ENCODE peak calls at places on chromosomes 4 and X, in eight cellular contexts. G is esophagus squamous epithelium, C is left lung, V is AG04450, U is AG09319, D is WTC11, T is ovary, F is fibroblast of lung. K is an unnamed sample.

GRCh38 chr4:52864816-52865215 is 2.7 kb downstream of the RASL11B start:
- DNase-seq in G (no peak), C (no peak), V (no peak), U (peak; percentile 25), D (no peak), T (peak; percentile 38), F (peak; percentile 71), K (no peak)

GRCh38 chr4:1080961-1081688 is 32.2 kb downstream of the RNF212 start:
- DNase-seq in G (no peak), C (no peak), V (no peak), U (no peak), D (no peak), T (no peak), F (peak; percentile 72), K (no peak)

GRCh38 chrX:44314259-44314734 is 29.2 kb downstream of the EFHC2 start:
- DNase-seq in G (no peak), C (no peak), V (peak; percentile 0), U (no peak), D (peak; percentile 10), T (no peak), F (peak; percentile 65), K (peak; percentile 42)

GRCh38 chr4:180598281-180598680 is 1644.9 kb upstream of the TENM3 start:
- DNase-seq in G (no peak), C (no peak), V (no peak), U (no peak), D (no peak), T (no peak), F (peak; percentile 69), K (no peak)

GRCh38 chr4:2095236-2096072 is 36.3 kb downstream of the NAT8L start:
- DNase-seq in G (no peak), C (no peak), V (no peak), U (no peak), D (no peak), T (no peak), F (peak; percentile 50), K (no peak)

GRCh38 chr4:156598138-156598681 is 373.4 kb downstream of the PDGFC start:
- DNase-seq in G (no peak), C (no peak), V (peak; percentile 24), U (no peak), D (no peak), T (no peak), F (peak; percentile 89), K (no peak)

GRCh38 chrX:45505214-45505613 is 304.5 kb upstream of the DIPK2B start:
- DNase-seq in G (no peak), C (no peak), V (peak; percentile 13), U (no peak), D (no peak), T (no peak), F (peak; percentile 74), K (no peak)

GRCh38 chr4:157265281-157265680 is 44.8 kb downstream of the GRIA2 start:
- DNase-seq in G (no peak), C (no peak), V (no peak), U (no peak), D (peak; percentile 10), T (no peak), F (peak; percentile 42), K (peak; percentile 22)

GRCh38 chr4:170691168-170691567 is 601.4 kb upstream of the AADAT start:
- DNase-seq in G (no peak), C (no peak), V (no peak), U (no peak), D (no peak), T (no peak), F (peak; percentile 8), K (no peak)

GRCh38 chr4:2939383-2940243 is 23.6 kb downstream of the NOP14 start:
- DNase-seq in G (no peak), C (no peak), V (no peak), U (no peak), D (no peak), T (peak; percentile 26), F (no peak), K (no peak)

GRCh38 chrX:3371163-3371562 is 24.7 kb upstream of the MXRA5 start:
- DNase-seq in G (no peak), C (no peak), V (no peak), U (no peak), D (no peak), T (no peak), F (peak; percentile 50), K (no peak)

GRCh38 chrX:123155327-123155726 is 28.8 kb upstream of the GRIA3 start:
- DNase-seq in G (no peak), C (no peak), V (no peak), U (no peak), D (no peak), T (no peak), F (peak; percentile 35), K (no peak)

GRCh38 chrX:76420237-76420636 is 7.3 kb upstream of the MAGEE1 start:
- DNase-seq in G (no peak), C (no peak), V (no peak), U (no peak), D (no peak), T (no peak), F (no peak), K (no peak)

GRCh38 chrX:3697220-3697684 is 16.2 kb downstream of the PRKX start:
- DNase-seq in G (no peak), C (no peak), V (no peak), U (no peak), D (no peak), T (no peak), F (no peak), K (no peak)

DNA sequence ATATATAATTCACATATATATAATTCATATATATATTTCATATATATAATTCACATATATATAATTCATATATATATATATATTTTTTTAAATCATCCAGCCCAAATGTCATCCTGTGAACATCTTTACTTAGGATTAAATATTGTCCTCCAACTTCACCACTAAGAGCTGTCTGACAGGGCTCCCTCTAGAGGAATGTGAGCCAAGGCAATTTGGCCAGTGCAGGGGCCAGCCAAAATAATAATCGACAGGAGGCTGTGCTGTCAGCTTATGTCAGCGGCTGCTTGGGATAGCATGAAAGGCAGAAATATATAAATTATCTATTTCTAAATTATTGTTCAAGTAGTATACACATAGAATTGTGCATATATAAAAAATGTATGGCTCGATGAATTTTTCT is 29.5 kb downstream of the EGFL6 start:
- DNase-seq in G (no peak), C (no peak), V (no peak), U (no peak), D (peak; percentile 11), T (no peak), F (no peak), K (no peak)
- TF ChIP-seq CTCF in G (no peak), C (no peak), V (peak; percentile 22), U (peak; percentile 31), D (no peak), T (no peak), F (peak; percentile 16), K (no peak)

DNA sequence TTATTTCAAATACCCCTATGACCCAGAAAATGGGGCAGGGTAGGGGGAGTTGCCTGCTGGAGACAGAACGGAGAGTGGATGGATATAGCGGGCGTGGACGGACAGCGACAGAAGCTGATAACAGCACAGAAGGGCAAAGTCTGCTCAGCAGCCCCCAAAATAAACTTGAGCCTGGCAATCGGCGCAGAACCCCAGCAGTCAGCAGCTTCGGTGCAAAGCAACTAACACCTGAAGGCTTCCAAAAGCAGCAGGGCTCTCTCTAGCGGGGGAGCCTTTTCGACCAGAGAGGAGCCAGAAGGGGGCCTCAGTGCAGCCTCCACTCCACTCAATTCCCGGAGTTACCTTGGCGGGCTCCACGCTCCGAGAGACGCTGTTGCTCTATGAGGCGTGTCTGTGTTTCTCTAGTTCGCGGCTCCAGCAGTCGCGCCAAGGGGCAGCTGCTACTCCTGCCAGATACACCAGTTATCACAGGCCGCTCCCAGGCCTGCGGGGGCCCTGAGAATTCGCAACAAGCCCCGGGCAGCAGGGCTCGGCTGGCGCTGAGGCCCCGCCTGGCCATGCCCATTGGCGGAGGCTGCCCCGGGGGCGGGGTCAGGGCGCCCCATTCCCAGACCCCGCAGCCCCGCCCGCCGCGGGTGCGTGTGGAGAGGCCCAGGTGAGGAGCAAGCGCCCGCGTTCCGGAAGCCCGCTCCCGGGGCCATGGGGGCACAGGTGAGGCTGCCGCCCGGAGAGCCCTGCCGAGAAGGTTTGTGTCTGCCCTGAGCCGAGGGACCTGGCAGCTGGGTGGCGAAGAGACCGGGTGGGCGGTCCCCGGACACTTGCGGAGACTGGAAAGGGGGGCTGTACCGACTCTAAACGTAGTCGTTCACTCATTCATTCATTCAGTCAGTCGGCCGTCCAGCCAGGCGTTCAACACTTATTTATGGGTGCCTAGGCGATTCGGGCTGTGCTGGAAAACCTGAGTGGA is at the start of the genes CNGA1 and NIPAL1:
- DNase-seq in G (peak; percentile 56), C (peak; percentile 95), V (no peak), U (no peak), D (peak; percentile 92), T (peak; percentile 34), F (peak; percentile 69), K (peak; percentile 81)
- TF ChIP-seq CTCF in G (no peak), C (peak; percentile 15), V (peak; percentile 47), U (peak; percentile 59), D (no peak), T (no peak), F (peak; percentile 43), K (no peak)

GRCh38 chr4:19304028-19304427 is 947.7 kb upstream of the SLIT2 start:
- DNase-seq in G (no peak), C (no peak), V (no peak), U (no peak), D (no peak), T (no peak), F (no peak), K (no peak)

GRCh38 chr4:19309365-19309764 is 942.3 kb upstream of the SLIT2 start:
- DNase-seq in G (no peak), C (no peak), V (peak; percentile 11), U (peak; percentile 47), D (no peak), T (no peak), F (peak; percentile 54), K (no peak)
- TF ChIP-seq CTCF in G (no peak), C (no peak), V (peak; percentile 55), U (peak; percentile 65), D (no peak), T (no peak), F (peak; percentile 40), K (no peak)

GRCh38 chr4:7158081-7158750 is 34.1 kb upstream of the SORCS2 start:
- DNase-seq in G (no peak), C (no peak), V (no peak), U (no peak), D (no peak), T (no peak), F (no peak), K (no peak)

GRCh38 chr4:7157140-7157488 is 35.2 kb upstream of the SORCS2 start:
- DNase-seq in G (no peak), C (no peak), V (no peak), U (no peak), D (no peak), T (no peak), F (no peak), K (no peak)

GRCh38 chr4:7157666-7158065 is 34.7 kb upstream of the SORCS2 start:
- DNase-seq in G (no peak), C (no peak), V (no peak), U (no peak), D (no peak), T (no peak), F (no peak), K (no peak)

GRCh38 chr4:7155611-7156071 is 36.7 kb upstream of the SORCS2 start:
- DNase-seq in G (no peak), C (peak; percentile 55), V (no peak), U (no peak), D (no peak), T (no peak), F (peak; percentile 80), K (peak; percentile 16)

GRCh38 chr4:7156273-7157139 is 35.8 kb upstream of the SORCS2 start:
- DNase-seq in G (no peak), C (peak; percentile 1), V (no peak), U (no peak), D (peak; percentile 59), T (peak; percentile 71), F (peak; percentile 37), K (peak; percentile 11)
- TF ChIP-seq CTCF in G (peak; percentile 59), C (peak; percentile 45), V (peak; percentile 77), U (peak; percentile 75), D (peak; percentile 26), T (peak; percentile 79), F (peak; percentile 64), K (peak; percentile 42)

GRCh38 chr4:90127223-90127705 is at the start of gene CCSER1:
- DNase-seq in G (peak; percentile 25), C (peak; percentile 92), V (no peak), U (no peak), D (peak; percentile 51), T (peak; percentile 38), F (peak; percentile 79), K (peak; percentile 75)
- TF ChIP-seq CTCF in G (no peak), C (no peak), V (no peak), U (no peak), D (no peak), T (no peak), F (no peak), K (no peak)